ENCODE peak calls at places on chromosomes 7 and 10, in four cellular contexts. O is astrocyte of the spinal cord, B is osteoblast, W is heart left ventricle. Q is an unnamed sample.

GRCh38 chr10:108388716-108389115 is 1224.2 kb upstream of the SORCS1 start:
- DNase-seq in O (no peak), B (no peak), W (no peak), Q (no peak)

GRCh38 chr7:45086348-45087065 is 2.3 kb downstream of the NACAD start:
- DNase-seq in O (no peak), B (peak; percentile 63), W (no peak), Q (no peak)

GRCh38 chr7:73715648-73716317 is 3.7 kb downstream of the STX1A start:
- DNase-seq in O (peak; percentile 95), B (peak; percentile 99), W (no peak), Q (no peak)

GRCh38 chr7:73707045-73707631 is 12.3 kb downstream of the STX1A start:
- DNase-seq in O (peak; percentile 51), B (peak; percentile 76), W (no peak), Q (peak; percentile 60)

GRCh38 chr7:15503603-15504280 is 58.1 kb downstream of the AGMO start:
- DNase-seq in O (peak; percentile 51), B (no peak), W (no peak), Q (no peak)

GRCh38 chr10:123241391-123242141 is 87.4 kb downstream of the BUB3 start:
- DNase-seq in O (no peak), B (no peak), W (no peak), Q (no peak)

GRCh38 chr10:118467200-118467599 is 125.1 kb upstream of the FAM204A start:
- DNase-seq in O (no peak), B (no peak), W (no peak), Q (no peak)

GRCh38 chr10:6494934-6495592 is 85.0 kb downstream of the PRKCQ start:
- DNase-seq in O (no peak), B (no peak), W (no peak), Q (no peak)

GRCh38 chr10:132539431-132539839 is 1.8 kb downstream of the INPP5A start:
- DNase-seq in O (no peak), B (peak; percentile 80), W (peak; percentile 56), Q (no peak)

GRCh38 chr10:3393958-3394357 is 221.4 kb upstream of the PITRM1 start:
- DNase-seq in O (no peak), B (no peak), W (no peak), Q (no peak)

GRCh38 chr7:128703605-128704004 is 31.5 kb downstream of the GARIN1A start:
- DNase-seq in O (no peak), B (no peak), W (no peak), Q (no peak)

GRCh38 chr10:6917125-6917524 is 337.0 kb upstream of the PRKCQ start:
- DNase-seq in O (no peak), B (no peak), W (no peak), Q (no peak)

GRCh38 chr7:149569025-149569725 is 71.6 kb upstream of the ZNF746 start:
- DNase-seq in O (peak; percentile 76), B (no peak), W (no peak), Q (no peak)

GRCh38 chr10:18140957-18141888 is 999 bp downstream of the CACNB2 start:
- DNase-seq in O (no peak), B (peak; percentile 88), W (peak; percentile 27), Q (no peak)

GRCh38 chr7:76260171-76260703 is 42.2 kb upstream of the HSPB1 start:
- DNase-seq in O (no peak), B (peak; percentile 91), W (no peak), Q (no peak)

GRCh38 chr10:117266812-117267211 is 25.9 kb downstream of the SLC18A2 start:
- DNase-seq in O (no peak), B (peak; percentile 53), W (no peak), Q (no peak)

GRCh38 chr10:129727495-129727894 is 236.6 kb downstream of the EBF3 start:
- DNase-seq in O (no peak), B (peak; percentile 48), W (no peak), Q (peak; percentile 21)

GRCh38 chr10:48511855-48512191 is 93.0 kb downstream of the ARHGAP22 start:
- DNase-seq in O (no peak), B (no peak), W (no peak), Q (no peak)

GRCh38 chr10:101222247-101222531 is 7.1 kb downstream of the LBX1 start:
- DNase-seq in O (no peak), B (no peak), W (no peak), Q (no peak)

GRCh38 chr7:131235489-131236317 is 92.0 kb upstream of the MKLN1 start:
- DNase-seq in O (peak; percentile 99), B (peak; percentile 90), W (peak; percentile 60), Q (peak; percentile 31)

GRCh38 chr10:119197921-119198320 is 9.4 kb upstream of the GRK5 start:
- DNase-seq in O (peak; percentile 52), B (no peak), W (no peak), Q (no peak)

GRCh38 chr10:44780461-44780860 is 130.7 kb upstream of the TMEM72 start:
- DNase-seq in O (no peak), B (no peak), W (no peak), Q (no peak)

GRCh38 chr7:521221-522070 is 1.8 kb upstream of the PDGFA start:
- DNase-seq in O (peak; percentile 52), B (peak; percentile 97), W (peak; percentile 83), Q (no peak)

GRCh38 chr10:102504976-102505300 is 1.2 kb downstream of the SUFU start:
- DNase-seq in O (no peak), B (no peak), W (no peak), Q (no peak)

GRCh38 chr7:27793780-27794179 is 53.8 kb downstream of the TAX1BP1 start:
- DNase-seq in O (peak; percentile 29), B (no peak), W (no peak), Q (no peak)

GRCh38 chr7:73611017-73611555 is 13.2 kb downstream of the MLXIPL start:
- DNase-seq in O (no peak), B (no peak), W (no peak), Q (no peak)

GRCh38 chr7:55253188-55253587 is 111.9 kb upstream of the LANCL2 start:
- DNase-seq in O (no peak), B (no peak), W (no peak), Q (no peak)

GRCh38 chr10:83725567-83725966 is 413.7 kb upstream of the GHITM start:
- DNase-seq in O (no peak), B (no peak), W (no peak), Q (no peak)

GRCh38 chr7:1289681-1290261 is 57.1 kb downstream of the UNCX start:
- DNase-seq in O (no peak), B (no peak), W (no peak), Q (no peak)

GRCh38 chr7:24141876-24142509 is 142.0 kb upstream of the NPY start:
- DNase-seq in O (no peak), B (no peak), W (no peak), Q (no peak)

GRCh38 chr10:15515207-15515606 is 144.1 kb upstream of the FAM171A1 start:
- DNase-seq in O (no peak), B (no peak), W (no peak), Q (peak; percentile 37)

GRCh38 chr7:106218546-106218945 is 66.2 kb downstream of the NAMPT start:
- DNase-seq in O (peak; percentile 10), B (no peak), W (peak; percentile 44), Q (no peak)

GRCh38 chr7:150406565-150407421 is 27.7 kb downstream of the ZNF775 start:
- DNase-seq in O (no peak), B (peak; percentile 82), W (peak; percentile 26), Q (no peak)

GRCh38 chr7:41319601-41320000 is 383.3 kb downstream of the INHBA start:
- DNase-seq in O (no peak), B (peak; percentile 41), W (no peak), Q (no peak)

GRCh38 chr7:130595986-130596385 is 72.6 kb downstream of the COPG2 start:
- DNase-seq in O (peak; percentile 5), B (peak; percentile 41), W (peak; percentile 49), Q (no peak)

GRCh38 chr7:117774943-117775342 is 98.3 kb downstream of the CTTNBP2 start:
- DNase-seq in O (no peak), B (no peak), W (no peak), Q (no peak)

DNA sequence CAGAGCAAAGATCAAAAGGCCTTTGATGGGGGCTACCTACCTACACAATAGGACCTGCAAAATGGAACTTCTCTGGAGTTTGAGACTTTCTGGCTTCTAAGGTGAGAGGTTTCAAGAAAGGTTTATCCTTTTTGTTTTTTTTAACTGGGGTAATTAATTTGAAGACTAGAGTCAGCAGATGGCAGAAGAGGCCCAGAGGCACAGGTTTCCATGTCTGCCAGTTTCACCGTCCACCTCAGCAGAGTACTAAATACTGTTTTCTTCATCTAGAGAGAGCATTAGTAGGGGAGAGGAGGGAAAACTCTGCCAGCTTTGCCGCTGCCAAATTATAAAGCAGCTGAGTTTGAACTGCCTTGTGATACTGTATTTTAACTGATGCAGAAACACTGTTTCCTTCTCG is 138.7 kb downstream of the SLC25A13 start:
- DNase-seq in O (no peak), B (no peak), W (no peak), Q (no peak)
- TF ChIP-seq CTCF in O (no peak), B (no peak), W (no peak), Q (no peak)

DNA sequence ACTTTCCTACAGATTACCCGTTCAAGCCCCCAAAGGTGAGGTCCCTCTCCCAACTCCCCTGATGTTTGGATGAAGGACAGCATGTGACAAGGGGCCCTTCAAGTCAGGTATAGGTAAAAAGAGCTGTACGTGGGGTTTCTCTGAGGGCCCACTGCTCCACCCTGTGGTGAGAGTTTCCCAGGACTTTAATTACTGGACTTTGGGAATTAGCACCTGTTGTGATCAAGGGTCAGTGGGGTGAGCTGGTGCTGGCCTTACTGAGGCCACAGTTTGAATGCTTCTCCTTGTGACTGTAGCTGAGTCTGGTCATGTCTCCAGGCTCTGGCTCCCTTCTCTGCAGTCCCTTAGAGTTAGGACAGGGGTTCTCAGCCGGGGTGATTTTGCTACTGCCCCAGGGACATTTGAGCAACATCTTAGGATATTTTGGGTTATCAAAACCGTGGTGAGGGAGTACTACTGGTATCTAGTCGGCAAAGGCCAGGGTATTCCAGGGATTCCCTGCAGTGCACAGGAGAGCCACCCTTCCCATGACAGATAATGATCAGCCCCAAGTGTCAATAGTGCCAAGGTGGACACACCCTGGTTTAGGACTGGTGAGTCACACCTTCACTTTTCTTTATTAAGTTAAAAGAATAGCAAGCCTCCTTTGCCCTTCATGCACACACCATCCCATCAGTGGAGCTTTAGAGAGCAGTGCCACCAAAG is 16.9 kb downstream of the UBE2D4 start:
- DNase-seq in O (no peak), B (no peak), W (no peak), Q (no peak)
- TF ChIP-seq CTCF in O (no peak), B (no peak), W (no peak), Q (no peak)

GRCh38 chr10:47049056-47049851 is 138.0 kb downstream of the PTPN20 start:
- DNase-seq in O (no peak), B (no peak), W (peak; percentile 4), Q (no peak)
- TF ChIP-seq CTCF in O (no peak), B (no peak), W (no peak), Q (no peak)

DNA sequence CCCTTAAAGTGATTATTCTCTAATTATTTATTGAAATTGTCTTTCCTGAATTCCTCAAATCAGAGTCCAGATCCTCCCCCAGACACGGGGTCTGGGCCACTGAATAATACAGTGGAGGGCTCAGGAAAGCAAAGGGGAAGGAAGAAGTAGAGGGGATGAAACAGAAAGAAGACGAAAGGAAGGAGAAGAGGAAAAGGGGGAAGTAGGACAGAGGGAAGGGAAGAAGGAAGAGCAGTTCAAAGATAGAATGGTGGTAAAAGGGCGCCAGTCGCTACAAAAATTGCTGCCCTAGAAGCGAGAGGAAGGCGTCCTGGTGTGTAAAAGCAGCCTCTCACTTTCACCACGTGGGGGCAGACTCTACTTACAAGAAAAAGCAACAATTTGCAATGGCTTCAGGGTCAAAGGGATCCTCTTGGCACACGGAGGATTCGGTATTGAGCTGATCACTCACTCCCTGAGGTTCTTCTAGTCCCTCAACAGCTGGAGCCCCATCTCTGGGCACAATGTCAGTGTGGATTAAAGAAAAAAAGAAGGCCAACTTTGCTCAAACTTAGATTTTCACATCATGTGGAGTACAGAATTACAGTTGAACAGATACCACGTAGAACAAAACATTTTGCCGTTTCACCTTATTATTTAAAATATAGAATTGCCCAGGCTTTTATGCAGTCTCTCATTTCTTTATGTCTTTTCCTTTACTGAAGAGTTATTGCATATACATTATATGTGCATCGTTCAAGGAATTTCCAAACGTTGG is 31.4 kb upstream of the NPVF start:
- DNase-seq in O (peak; percentile 73), B (peak; percentile 94), W (peak; percentile 45), Q (peak; percentile 65)
- TF ChIP-seq CTCF in O (peak; percentile 89), B (peak; percentile 91), W (peak; percentile 77), Q (peak; percentile 84)

Q was measured in lung.